ENCODE peak calls at places on chromosomes 4 and X, in six cellular contexts. Q, T, L, V, P and K are unnamed samples.

GRCh38 chrX:13110427-13111324 is 66.3 kb upstream of the FAM9C start:
- DNase-seq in Q (no peak), T (peak), L (peak), V (no peak), P (peak), K (peak)

GRCh38 chrX:70096052-70096451 is 33.8 kb downstream of the OTUD6A start:
- DNase-seq in Q (peak), T (no peak), L (no peak), V (no peak), P (peak), K (no peak)

GRCh38 chr4:184396001-184396400 is 78.3 kb downstream of the IRF2 start:
- DNase-seq in Q (peak), T (no peak), L (no peak), V (no peak), P (no peak), K (no peak)

GRCh38 chr4:123415977-123416376 is 19.4 kb downstream of the SPRY1 start:
- DNase-seq in Q (no peak), T (no peak), L (no peak), V (no peak), P (no peak), K (no peak)

GRCh38 chrX:33339219-33339618 is 127.9 kb upstream of the DMD start:
- DNase-seq in Q (peak), T (no peak), L (no peak), V (no peak), P (peak), K (no peak)

GRCh38 chr4:16969696-16970135 is 71.3 kb upstream of the LDB2 start:
- DNase-seq in Q (no peak), T (no peak), L (no peak), V (no peak), P (no peak), K (peak)

GRCh38 chr4:73918058-73918457 is 48.9 kb downstream of the CXCL1 start:
- DNase-seq in Q (peak), T (no peak), L (no peak), V (no peak), P (no peak), K (no peak)

GRCh38 chrX:11401966-11402365 is 108.8 kb downstream of the AMELX start:
- DNase-seq in Q (no peak), T (no peak), L (no peak), V (no peak), P (no peak), K (no peak)

GRCh38 chrX:33171071-33171470 is 40.3 kb downstream of the DMD start:
- DNase-seq in Q (no peak), T (no peak), L (no peak), V (no peak), P (no peak), K (no peak)

GRCh38 chr4:160129439-160129838 is 1026.6 kb downstream of the RAPGEF2 start:
- DNase-seq in Q (peak), T (peak), L (no peak), V (no peak), P (no peak), K (no peak)

GRCh38 chrX:115892056-115892708 is 278.4 kb upstream of the AGTR2 start:
- DNase-seq in Q (no peak), T (no peak), L (no peak), V (no peak), P (no peak), K (no peak)

GRCh38 chr4:110602061-110602460 is 20.8 kb downstream of the PITX2 start:
- DNase-seq in Q (no peak), T (no peak), L (no peak), V (no peak), P (no peak), K (no peak)

GRCh38 chr4:176380352-176381157 is 60.8 kb downstream of the SPCS3 start:
- DNase-seq in Q (no peak), T (peak), L (no peak), V (no peak), P (peak), K (no peak)

GRCh38 chr4:80143305-80143679 is 54.0 kb upstream of the PRDM8 start:
- DNase-seq in Q (no peak), T (no peak), L (no peak), V (no peak), P (no peak), K (no peak)

GRCh38 chr4:56655627-56656345 is 25.3 kb downstream of the HOPX start:
- DNase-seq in Q (peak), T (no peak), L (peak), V (peak), P (no peak), K (peak)

GRCh38 chr4:2806392-2807355 is 13.8 kb downstream of the SH3BP2 start:
- DNase-seq in Q (no peak), T (no peak), L (peak), V (no peak), P (no peak), K (peak)

GRCh38 chr4:122602277-122603142 is 18.4 kb downstream of the IL21 start:
- DNase-seq in Q (peak), T (peak), L (no peak), V (peak), P (no peak), K (no peak)